ENCODE peak calls at places on chromosome 1, in five cellular contexts. I, J, C, S and F are unnamed samples.
A peak's percentile ranks its signal among the peaks of the same experiment; 100 is the strongest.

GRCh38 chr1:173669491-173669941 is at the start of gene ANKRD45:
- DNase-seq in S (peak; percentile 80), I (peak; percentile 1), J (no peak), C (peak; percentile 17), F (no peak)

GRCh38 chr1:74584185-74584584 is 71.8 kb upstream of the LRRC53 start:
- DNase-seq in C (no peak), I (no peak), J (no peak), S (no peak), F (no peak)

GRCh38 chr1:234212764-234213406 is 160.4 kb upstream of the COA6 start:
- DNase-seq in I (no peak), S (peak; percentile 65), C (peak; percentile 30), J (no peak), F (no peak)

GRCh38 chr1:102100666-102101065 is 103.9 kb upstream of the OLFM3 start:
- DNase-seq in I (no peak), C (no peak), S (no peak), J (no peak), F (no peak)

GRCh38 chr1:93766451-93766850 is 84.8 kb upstream of the BCAR3 start:
- DNase-seq in C (no peak), I (no peak), J (no peak), S (no peak), F (no peak)

GRCh38 chr1:202274611-202275010 is 67.1 kb downstream of the UBE2T start:
- DNase-seq in I (no peak), J (no peak), C (peak; percentile 54), S (no peak), F (no peak)

GRCh38 chr1:240808381-240808780 is 196.4 kb upstream of the GREM2 start:
- DNase-seq in J (no peak), S (no peak), I (no peak), C (no peak), F (no peak)

GRCh38 chr1:199948587-199949280 is 78.8 kb upstream of the NR5A2 start:
- DNase-seq in I (no peak), J (no peak), C (no peak), S (no peak), F (no peak)

GRCh38 chr1:22696610-22697009 is 14.0 kb upstream of the EPHB2 start:
- DNase-seq in S (no peak), J (no peak), C (no peak), I (no peak), F (no peak)

GRCh38 chr1:27536004-27536757 is 46.2 kb upstream of the WASF2 start:
- DNase-seq in C (no peak), I (no peak), S (no peak), J (no peak), F (no peak)

GRCh38 chr1:6329392-6329791 is 64.2 kb downstream of the ACOT7 start:
- DNase-seq in C (no peak), S (no peak), J (no peak), I (no peak), F (no peak)

GRCh38 chr1:42765832-42766722 is 751 bp downstream of the P3H1 start:
- DNase-seq in I (no peak), S (peak; percentile 65), C (peak; percentile 62), J (peak; percentile 77), F (peak; percentile 74)

GRCh38 chr1:187001198-187001904 is 172.6 kb downstream of the PLA2G4A start:
- DNase-seq in J (peak; percentile 54), S (no peak), C (no peak), I (no peak), F (peak; percentile 15)

GRCh38 chr1:169142129-169142528 is 35.6 kb downstream of the ATP1B1 start:
- DNase-seq in I (no peak), J (no peak), C (no peak), S (no peak), F (no peak)

GRCh38 chr1:231335663-231336602 is 1.7 kb downstream of the EXOC8 start:
- DNase-seq in J (no peak), I (no peak), C (no peak), S (no peak), F (no peak)

GRCh38 chr1:159920202-159920601 is 5.1 kb downstream of the TAGLN2 start:
- DNase-seq in I (no peak), C (no peak), S (no peak), J (no peak), F (no peak)

GRCh38 chr1:184033136-184033469 is 4.4 kb downstream of the COLGALT2 start:
- DNase-seq in S (no peak), J (no peak), I (no peak), C (no peak), F (no peak)

GRCh38 chr1:52423771-52424170 is 19.4 kb downstream of the PRPF38A start:
- DNase-seq in S (no peak), C (peak; percentile 66), J (no peak), I (peak; percentile 76), F (no peak)

GRCh38 chr1:55375617-55376258 is 160.6 kb upstream of the USP24 start:
- DNase-seq in C (peak; percentile 52), S (peak; percentile 37), J (peak; percentile 31), I (no peak), F (peak; percentile 36)

GRCh38 chr1:200880212-200880611 is 7.4 kb downstream of the GPR25 start:
- DNase-seq in I (no peak), C (peak; percentile 69), S (no peak), J (no peak), F (no peak)

GRCh38 chr1:24897263-24898151 is 32.6 kb downstream of the RUNX3 start:
- DNase-seq in S (no peak), I (no peak), J (no peak), C (no peak), F (no peak)

GRCh38 chr1:51642739-51643142 is 25.8 kb downstream of the OSBPL9 start:
- DNase-seq in J (peak; percentile 93), C (no peak), S (no peak), I (no peak), F (peak; percentile 71)

GRCh38 chr1:205032512-205032911 is 10.5 kb upstream of the CNTN2 start:
- DNase-seq in I (no peak), J (no peak), C (no peak), S (no peak), F (no peak)

GRCh38 chr1:30450818-30451233 is 272.6 kb downstream of the MATN1 start:
- DNase-seq in I (no peak), J (no peak), C (no peak), S (no peak), F (no peak)

GRCh38 chr1:87684786-87685185 is 356.1 kb downstream of the LMO4 start:
- DNase-seq in J (no peak), C (no peak), S (no peak), I (no peak), F (no peak)

GRCh38 chr1:1153874-1154273 is 19.8 kb upstream of the TTLL10 start:
- DNase-seq in C (no peak), J (no peak), S (no peak), I (no peak), F (no peak)

GRCh38 chr1:20124451-20125057 is 5.2 kb upstream of the PLA2G2D start:
- DNase-seq in J (peak; percentile 68), I (no peak), S (no peak), C (peak; percentile 23), F (no peak)

GRCh38 chr1:19765623-19766022 is 34.1 kb downstream of the TMCO4 start:
- DNase-seq in C (peak; percentile 35), I (no peak), S (no peak), J (peak; percentile 93), F (peak; percentile 65)

GRCh38 chr1:222040163-222040900 is 298.4 kb upstream of the DUSP10 start:
- DNase-seq in J (no peak), C (no peak), I (no peak), S (no peak), F (no peak)

GRCh38 chr1:92790081-92790480 is 5.2 kb upstream of the EVI5 start:
- DNase-seq in I (no peak), C (no peak), S (no peak), J (no peak), F (no peak)

GRCh38 chr1:240314845-240315746 is 223.4 kb downstream of the FMN2 start:
- DNase-seq in J (no peak), C (no peak), I (no peak), S (no peak), F (no peak)

GRCh38 chr1:248900637-248901036 is 5.4 kb upstream of the PGBD2 start:
- DNase-seq in C (no peak), J (no peak), I (no peak), S (no peak), F (no peak)